ENCODE peak calls at places on chromosomes 11 and 22, in five cellular contexts. H, M, N, W and E are unnamed samples.

GRCh38 chr22:50178871-50179869 is 6.5 kb upstream of the TRABD start:
- DNase-seq in H (no peak), M (peak), N (no peak), W (no peak), E (no peak)

GRCh38 chr11:91794146-91794545 is 430.5 kb upstream of the FAT3 start:
- DNase-seq in H (no peak), M (peak), N (no peak), W (no peak), E (no peak)

GRCh38 chr11:116275634-116276033 is 497.2 kb downstream of the BUD13 start:
- DNase-seq in H (no peak), M (no peak), N (peak), W (no peak), E (no peak)

GRCh38 chr11:130272336-130272735 is 42.4 kb downstream of the ZBTB44 start:
- DNase-seq in H (no peak), M (no peak), N (no peak), W (no peak), E (no peak)

GRCh38 chr11:82986491-82986890 is 85.0 kb downstream of the DDIAS start:
- DNase-seq in H (no peak), M (no peak), N (no peak), W (no peak), E (no peak)

GRCh38 chr22:39173787-39174497 is 21.5 kb upstream of the CBX7 start:
- DNase-seq in H (no peak), M (no peak), N (no peak), W (no peak), E (no peak)

GRCh38 chr22:42895087-42895486 is 38.0 kb upstream of the ARFGAP3 start:
- DNase-seq in H (no peak), M (no peak), N (no peak), W (peak), E (no peak)

GRCh38 chr11:44112083-44112865 is 16.8 kb downstream of the EXT2 start:
- DNase-seq in H (peak), M (no peak), N (no peak), W (no peak), E (no peak)

GRCh38 chr11:128695539-128696221 is 1.8 kb downstream of the FLI1 start:
- DNase-seq in H (no peak), M (no peak), N (no peak), W (no peak), E (no peak)

GRCh38 chr11:76790251-76790650 is 7.1 kb downstream of the TSKU start:
- DNase-seq in H (no peak), M (no peak), N (no peak), W (no peak), E (no peak)

GRCh38 chr11:112392860-112393259 is 132.2 kb upstream of the PLET1 start:
- DNase-seq in H (no peak), M (no peak), N (no peak), W (no peak), E (no peak)

GRCh38 chr11:75470681-75471080 is 37.7 kb upstream of the KLHL35 start:
- DNase-seq in H (no peak), M (no peak), N (no peak), W (no peak), E (no peak)

GRCh38 chr11:72984448-72985077 is 157.6 kb downstream of the FCHSD2 start:
- DNase-seq in H (no peak), M (no peak), N (no peak), W (no peak), E (no peak)

GRCh38 chr11:46686886-46687810 is 13.3 kb downstream of the ARHGAP1 start:
- DNase-seq in H (peak), M (no peak), N (no peak), W (no peak), E (no peak)

GRCh38 chr11:130675456-130675855 is 227.0 kb downstream of the ADAMTS15 start:
- DNase-seq in H (peak), M (no peak), N (no peak), W (no peak), E (no peak)

GRCh38 chr22:39820266-39820665 is 73.3 kb downstream of the ENTHD1 start:
- DNase-seq in H (peak), M (no peak), N (peak), W (no peak), E (no peak)

GRCh38 chr11:112049777-112050176 is 24.0 kb downstream of the PIH1D2 start:
- DNase-seq in H (no peak), M (no peak), N (no peak), W (no peak), E (no peak)

GRCh38 chr11:95688501-95689222 is 100.9 kb downstream of the FAM76B start:
- DNase-seq in H (no peak), M (no peak), N (no peak), W (no peak), E (no peak)

GRCh38 chr11:108561535-108561991 is 32.0 kb downstream of the EXPH5 start:
- DNase-seq in H (peak), M (no peak), N (no peak), W (no peak), E (no peak)

GRCh38 chr11:70675697-70676374 is 277.5 kb downstream of the CTTN start:
- DNase-seq in H (no peak), M (peak), N (no peak), W (no peak), E (no peak)

GRCh38 chr11:123286761-123287160 is 91.7 kb upstream of the CLMP start:
- DNase-seq in H (peak), M (no peak), N (no peak), W (no peak), E (no peak)

GRCh38 chr11:118206612-118207031 is 18.2 kb downstream of the JAML start:
- DNase-seq in H (no peak), M (no peak), N (no peak), W (no peak), E (no peak)

GRCh38 chr22:49292909-49293308 is 534.8 kb downstream of the BRD1 start:
- DNase-seq in H (no peak), M (no peak), N (no peak), W (no peak), E (no peak)

GRCh38 chr11:27083241-27083640 is 42.6 kb downstream of the BBOX1 start:
- DNase-seq in H (no peak), M (no peak), N (no peak), W (no peak), E (no peak)

GRCh38 chr11:70760416-70761020 is 362.2 kb downstream of the CTTN start:
- DNase-seq in H (no peak), M (no peak), N (no peak), W (no peak), E (no peak)

GRCh38 chr11:6251990-6252473 is 7.6 kb upstream of the CCKBR start:
- DNase-seq in H (peak), M (peak), N (no peak), W (no peak), E (no peak)

GRCh38 chr11:976431-977160 is 50.9 kb downstream of the AP2A2 start:
- DNase-seq in H (no peak), M (peak), N (no peak), W (no peak), E (no peak)

GRCh38 chr11:63906585-63906984 is 10.4 kb downstream of the RCOR2 start:
- DNase-seq in H (peak), M (peak), N (no peak), W (no peak), E (no peak)

GRCh38 chr22:35752172-35752832 is 34.6 kb downstream of the APOL5 start:
- DNase-seq in H (no peak), M (no peak), N (no peak), W (peak), E (no peak)

GRCh38 chr22:29080061-29080975 is 7.5 kb downstream of the KREMEN1 start:
- DNase-seq in H (no peak), M (no peak), N (no peak), W (no peak), E (no peak)

GRCh38 chr11:85540635-85541034 is 86.5 kb downstream of the DLG2 start:
- DNase-seq in H (no peak), M (no peak), N (no peak), W (no peak), E (no peak)

GRCh38 chr11:67484847-67485311 is 2.1 kb downstream of the AIP start:
- DNase-seq in H (no peak), M (no peak), N (no peak), W (peak), E (no peak)
- TF ChIP-seq BHLHE40 in H (no peak), M (no peak), N (no peak), W (peak), E (no peak)

GRCh38 chr22:24156915-24157782 is 24.1 kb upstream of the SUSD2 start:
- DNase-seq in H (peak), M (peak), N (peak), W (peak), E (peak)

GRCh38 chr22:24153959-24154358 is 27.3 kb upstream of the SUSD2 start:
- DNase-seq in H (no peak), M (no peak), N (no peak), W (no peak), E (no peak)

GRCh38 chr22:24154826-24155225 is 26.5 kb upstream of the SUSD2 start:
- DNase-seq in H (no peak), M (no peak), N (no peak), W (no peak), E (no peak)

GRCh38 chr22:24156146-24156914 is 25.0 kb upstream of the SUSD2 start:
- DNase-seq in H (peak), M (no peak), N (no peak), W (no peak), E (no peak)

GRCh38 chr22:24155597-24156145 is 25.6 kb upstream of the SUSD2 start:
- DNase-seq in H (peak), M (peak), N (peak), W (no peak), E (peak)
- H3K27ac ChIP-seq in H (peak), M (no peak), N (peak), W (peak), E (peak)

DNA sequence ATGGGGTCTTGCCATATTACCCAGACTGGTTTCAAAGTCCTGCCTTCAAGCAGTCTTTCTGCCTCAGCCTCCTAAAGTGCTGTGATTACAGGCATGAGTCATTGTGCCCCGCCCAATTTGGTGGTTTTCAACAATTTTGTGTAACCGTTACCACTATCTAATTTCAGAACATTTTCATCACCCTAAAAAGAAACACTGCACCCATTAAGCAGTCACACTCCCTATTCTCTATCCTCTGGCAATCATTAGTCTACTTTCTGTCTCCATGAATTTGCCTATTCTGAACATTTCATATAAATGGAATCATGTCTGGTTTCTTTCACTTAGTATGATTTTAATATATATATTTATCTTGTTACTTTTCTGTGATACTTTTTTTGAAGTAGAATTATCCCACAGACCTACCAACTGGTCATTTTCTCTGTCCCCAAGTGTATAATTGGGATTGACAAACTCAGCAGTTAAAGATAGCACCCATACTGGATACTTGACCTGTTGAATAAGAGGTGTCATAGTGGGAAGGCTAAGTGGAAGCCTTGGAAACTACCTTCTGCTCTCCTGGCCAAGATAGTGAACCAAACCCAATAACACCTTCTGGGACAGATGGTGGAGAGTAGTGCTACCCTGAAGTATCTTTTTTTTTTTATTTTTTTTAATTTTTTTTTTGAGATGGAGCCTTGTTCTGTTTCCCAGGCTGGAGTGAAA is 64.8 kb downstream of the STIM1 start:
- DNase-seq in H (peak), M (no peak), N (no peak), W (peak), E (no peak)
- TF ChIP-seq BHLHE40 in H (no peak), M (no peak), N (no peak), W (no peak), E (no peak)

GRCh38 chr11:109894242-109894641 is 198.9 kb upstream of the ZC3H12C start:
- DNase-seq in H (no peak), M (no peak), N (no peak), W (no peak), E (no peak)
- H3K27ac ChIP-seq in H (no peak), M (peak), N (no peak), W (no peak), E (no peak)

GRCh38 chr22:33302049-33302545 is 243.9 kb upstream of the SYN3 start:
- DNase-seq in H (peak), M (peak), N (peak), W (peak), E (peak)

GRCh38 chr22:33300165-33300564 is 242.0 kb upstream of the SYN3 start:
- DNase-seq in H (no peak), M (no peak), N (no peak), W (peak), E (no peak)

GRCh38 chr22:33302549-33302948 is 244.4 kb upstream of the SYN3 start:
- DNase-seq in H (no peak), M (no peak), N (peak), W (no peak), E (no peak)

GRCh38 chr22:33296941-33297340 is 238.8 kb upstream of the SYN3 start:
- DNase-seq in H (no peak), M (no peak), N (no peak), W (no peak), E (no peak)

DNA sequence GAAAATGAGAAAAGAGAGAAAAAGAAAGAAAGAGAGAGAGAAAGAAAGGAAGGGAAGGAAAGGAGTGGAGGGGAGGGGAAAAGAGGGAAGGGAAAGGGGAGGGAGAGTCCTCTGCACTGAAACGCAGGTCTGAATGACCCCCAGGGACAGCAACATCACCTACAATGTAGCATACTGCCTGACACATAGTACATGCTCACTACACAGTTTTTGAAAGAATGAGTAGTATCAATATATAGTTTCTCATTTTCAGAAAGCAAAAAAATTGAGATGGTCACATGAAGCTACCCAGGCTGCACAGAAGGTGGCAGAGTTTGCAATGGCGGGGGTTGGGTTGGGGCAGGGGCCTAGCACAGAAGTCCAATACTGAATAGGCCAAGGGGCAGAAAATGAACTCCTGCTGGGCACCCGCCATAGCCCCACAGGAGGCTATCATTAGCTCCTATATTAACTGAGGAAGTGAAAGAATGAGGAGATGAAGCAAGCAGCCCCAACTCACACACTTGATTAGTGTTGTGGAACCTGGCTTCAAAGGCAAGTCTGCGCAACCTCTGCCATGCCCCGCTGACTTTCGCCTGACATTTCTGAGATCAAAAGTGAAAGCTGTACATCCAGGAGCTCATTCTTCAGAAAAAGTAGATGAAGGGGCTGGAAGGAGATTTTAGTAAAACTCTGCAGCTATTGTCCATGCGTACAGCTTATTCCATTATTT is 241.2 kb upstream of the SYN3 start:
- DNase-seq in H (no peak), M (no peak), N (no peak), W (peak), E (no peak)
- TF ChIP-seq BHLHE40 in H (no peak), M (no peak), N (no peak), W (peak), E (no peak)

GRCh38 chr11:125394306-125394705 is 101.8 kb downstream of the FEZ1 start:
- DNase-seq in H (no peak), M (no peak), N (no peak), W (no peak), E (no peak)

GRCh38 chr11:125387991-125388390 is 108.1 kb downstream of the FEZ1 start:
- DNase-seq in H (no peak), M (no peak), N (no peak), W (no peak), E (no peak)

GRCh38 chr11:125393331-125393730 is 102.7 kb downstream of the FEZ1 start:
- DNase-seq in H (no peak), M (no peak), N (no peak), W (no peak), E (no peak)

GRCh38 chr11:125389339-125390166 is 106.5 kb downstream of the FEZ1 start:
- DNase-seq in H (no peak), M (no peak), N (no peak), W (no peak), E (no peak)

GRCh38 chr11:125390949-125391348 is 105.1 kb downstream of the FEZ1 start:
- DNase-seq in H (peak), M (no peak), N (no peak), W (no peak), E (no peak)
- H3K27ac ChIP-seq in H (peak), M (no peak), N (no peak), W (no peak), E (no peak)

GRCh38 chr11:33775832-33776231 is 1.5 kb upstream of the FBXO3 start:
- DNase-seq in H (peak), M (no peak), N (no peak), W (peak), E (no peak)

GRCh38 chr11:33774356-33775063 is at the start of gene FBXO3:
- DNase-seq in H (peak), M (peak), N (peak), W (no peak), E (peak)

GRCh38 chr11:33772300-33772699 is 2.0 kb downstream of the FBXO3 start:
- DNase-seq in H (peak), M (peak), N (no peak), W (no peak), E (peak)

GRCh38 chr11:33775064-33775807 is 916 bp upstream of the FBXO3 start:
- DNase-seq in H (no peak), M (no peak), N (no peak), W (no peak), E (no peak)

GRCh38 chr11:33773399-33774355 is 643 bp downstream of the FBXO3 start:
- DNase-seq in H (peak), M (peak), N (peak), W (no peak), E (peak)
- TF ChIP-seq BHLHE40 in H (no peak), M (no peak), N (no peak), W (no peak), E (no peak)

GRCh38 chr11:11324090-11324489 is 29.0 kb downstream of the CSNK2A3 start:
- DNase-seq in H (peak), M (no peak), N (no peak), W (no peak), E (no peak)
- H3K27ac ChIP-seq in H (no peak), M (no peak), N (no peak), W (no peak), E (no peak)

DNA sequence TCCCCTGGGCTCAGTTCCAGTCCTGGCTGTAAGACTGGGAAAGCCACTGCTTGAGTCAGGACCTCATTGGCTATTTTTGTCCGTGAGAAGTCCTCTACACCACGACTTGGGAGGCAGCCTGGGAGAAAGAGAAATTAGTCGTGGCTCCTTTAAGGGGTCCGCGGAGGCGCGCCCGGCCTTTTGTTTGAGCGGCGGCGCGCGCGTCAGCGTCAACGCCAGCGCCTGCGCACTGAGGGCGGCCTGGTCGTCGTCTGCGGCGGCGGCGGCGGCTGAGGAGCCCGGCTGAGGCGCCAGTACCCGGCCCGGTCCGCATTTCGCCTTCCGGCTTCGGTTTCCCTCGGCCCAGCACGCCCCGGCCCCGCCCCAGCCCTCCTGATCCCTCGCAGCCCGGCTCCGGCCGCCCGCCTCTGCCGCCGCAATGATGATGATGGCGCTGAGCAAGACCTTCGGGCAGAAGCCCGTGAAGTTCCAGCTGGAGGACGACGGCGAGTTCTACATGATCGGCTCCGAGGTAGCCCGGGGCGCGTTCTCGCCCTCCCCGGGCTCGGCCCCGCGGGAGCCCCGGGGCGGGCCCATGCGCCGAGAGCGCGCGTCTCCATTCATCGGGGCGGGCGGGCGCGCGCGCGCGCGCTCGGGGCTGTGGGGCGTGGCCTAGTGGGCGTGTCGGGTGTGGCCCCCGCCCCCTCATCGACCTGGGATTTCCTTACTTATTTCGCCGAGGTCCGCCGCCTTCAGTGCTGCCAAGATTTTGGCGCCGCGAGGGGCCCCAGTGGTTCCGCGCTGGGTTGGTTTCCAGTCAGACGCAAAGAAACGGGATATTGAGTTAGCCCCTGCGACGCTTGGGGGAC is at the start of gene SMARCB1:
- DNase-seq in H (peak), M (peak), N (peak), W (no peak), E (peak)
- TF ChIP-seq BHLHE40 in H (no peak), M (no peak), N (no peak), W (no peak), E (no peak)